ENCODE peak calls at places on chromosomes 2 and 18, in nine cellular contexts. U is cardiac muscle cell, H is HFF-Myc, G is cardiac fibroblast, R is pancreas, K is AG04450, Z is psoas muscle, A is H7, N is right cardiac atrium. P is an unnamed sample.

GRCh38 chr2:36355890-36356198 is 266 bp downstream of the CRIM1 start:
- DNase-seq in N (no peak), R (no peak), Z (no peak), U (no peak), K (no peak), A (peak), G (no peak), H (no peak), P (no peak)

GRCh38 chr18:79458131-79458838 is 62.6 kb downstream of the NFATC1 start:
- DNase-seq in H (peak), R (peak), A (peak), K (peak), U (peak), N (peak), Z (peak), G (peak), P (peak)

GRCh38 chr2:102391530-102391929 is 31.4 kb upstream of the IL18RAP start:
- DNase-seq in H (no peak), G (no peak), K (no peak), A (no peak), Z (no peak), R (no peak), N (no peak), U (peak), P (no peak)

GRCh38 chr18:74326238-74326637 is 10.6 kb downstream of the C18orf63 start:
- DNase-seq in N (no peak), Z (no peak), K (no peak), R (no peak), U (no peak), A (no peak), G (no peak), H (no peak), P (no peak)

GRCh38 chr2:165469417-165469816 is at the start of gene CSRNP3:
- DNase-seq in U (peak), Z (no peak), R (no peak), K (peak), G (peak), N (peak), H (peak), A (peak), P (peak)

GRCh38 chr2:27765621-27766286 is 5.8 kb upstream of the MRPL33 start:
- DNase-seq in U (peak), Z (peak), A (no peak), K (no peak), G (peak), N (peak), H (no peak), R (peak), P (no peak)

GRCh38 chr18:48842259-48843061 is 108.3 kb downstream of the SMAD7 start:
- DNase-seq in K (no peak), U (peak), R (no peak), Z (no peak), N (peak), H (no peak), A (no peak), G (peak), P (no peak)

GRCh38 chr2:67871696-67872320 is 191.0 kb downstream of the C1D start:
- DNase-seq in R (no peak), N (no peak), H (peak), G (peak), K (no peak), A (no peak), Z (no peak), U (peak), P (peak)

GRCh38 chr2:873651-874580 is 76.7 kb upstream of the SNTG2 start:
- DNase-seq in H (no peak), K (no peak), G (no peak), Z (no peak), R (no peak), A (no peak), U (no peak), N (no peak), P (no peak)

GRCh38 chr2:235642446-235643107 is 148.7 kb downstream of the AGAP1 start:
- DNase-seq in U (peak), G (peak), A (no peak), H (no peak), K (no peak), R (no peak), Z (peak), N (peak), P (no peak)

GRCh38 chr2:128617029-128617590 is 298.4 kb upstream of the HS6ST1 start:
- DNase-seq in N (no peak), K (no peak), H (no peak), R (peak), A (peak), G (no peak), Z (no peak), U (no peak), P (no peak)

GRCh38 chr18:39701839-39702238 is 2136.2 kb upstream of the CELF4 start:
- DNase-seq in H (no peak), A (no peak), K (no peak), Z (no peak), G (no peak), U (peak), R (no peak), N (no peak), P (no peak)

GRCh38 chr18:47615043-47615442 is 315.4 kb downstream of the SMAD2 start:
- DNase-seq in G (no peak), Z (no peak), A (no peak), R (no peak), N (no peak), K (no peak), H (no peak), U (no peak), P (no peak)

GRCh38 chr18:58227361-58227930 is 183.4 kb downstream of the NEDD4L start:
- DNase-seq in N (no peak), Z (no peak), A (no peak), K (no peak), U (no peak), H (no peak), R (no peak), G (no peak), P (no peak)

GRCh38 chr2:103208916-103209315 is 447.1 kb downstream of the TMEM182 start:
- DNase-seq in K (no peak), N (no peak), R (no peak), Z (no peak), H (no peak), A (no peak), U (no peak), G (no peak), P (no peak)

GRCh38 chr2:121095257-121096080 is 189.5 kb downstream of the TFCP2L1 start:
- DNase-seq in H (no peak), R (peak), Z (peak), U (peak), N (peak), K (no peak), G (peak), A (peak), P (no peak)

GRCh38 chr2:98187194-98187593 is 100.2 kb downstream of the VWA3B start:
- DNase-seq in U (no peak), H (no peak), G (no peak), Z (no peak), K (no peak), R (no peak), A (no peak), N (no peak), P (no peak)

GRCh38 chr2:39313575-39313974 is 69.8 kb upstream of the CDKL4 start:
- DNase-seq in G (peak), A (no peak), R (no peak), U (peak), K (peak), N (no peak), H (no peak), Z (no peak), P (peak)

GRCh38 chr2:149290662-149291061 is 39.7 kb upstream of the LYPD6 start:
- DNase-seq in Z (no peak), G (no peak), U (no peak), H (no peak), A (no peak), R (no peak), K (no peak), N (no peak), P (no peak)

GRCh38 chr2:113218283-113219091 is 44.7 kb downstream of the PSD4 start:
- DNase-seq in N (peak), K (no peak), G (peak), H (no peak), Z (peak), U (no peak), A (no peak), R (no peak), P (peak)

GRCh38 chr2:222000326-222000725 is 298.5 kb downstream of the PAX3 start:
- DNase-seq in R (no peak), U (no peak), H (peak), N (no peak), G (peak), Z (no peak), K (peak), A (no peak), P (peak)

GRCh38 chr18:6370410-6370809 is 44.3 kb downstream of the L3MBTL4 start:
- DNase-seq in R (no peak), N (peak), U (no peak), Z (no peak), G (no peak), A (no peak), H (no peak), K (no peak), P (no peak)

GRCh38 chr2:96553176-96553956 is 16.8 kb downstream of the ARID5A start:
- DNase-seq in K (no peak), Z (no peak), U (no peak), A (no peak), R (peak), H (no peak), N (no peak), G (no peak), P (no peak)

GRCh38 chr2:11676640-11677039 is 6.6 kb upstream of the NTSR2 start:
- DNase-seq in H (no peak), A (no peak), K (no peak), R (peak), N (no peak), Z (no peak), G (no peak), U (no peak), P (no peak)

GRCh38 chr2:10124538-10125045 is 2.1 kb downstream of the RRM2 start:
- DNase-seq in R (no peak), Z (no peak), U (peak), N (no peak), G (peak), H (no peak), A (no peak), K (peak), P (no peak)
- H3K4me3 ChIP-seq in R (no peak), Z (no peak), U (no peak), N (no peak), G (peak), H (peak), A (no peak), K (no peak), P (no peak)

GRCh38 chr2:66582975-66583842 is 148.3 kb downstream of the MEIS1 start:
- DNase-seq in U (no peak), Z (no peak), G (no peak), A (peak), N (no peak), R (peak), H (no peak), K (no peak), P (no peak)

GRCh38 chr2:66585616-66586015 is 150.7 kb downstream of the MEIS1 start:
- DNase-seq in H (no peak), K (no peak), N (no peak), G (no peak), A (no peak), U (no peak), Z (no peak), R (no peak), P (no peak)

GRCh38 chr2:66582364-66582974 is 147.5 kb downstream of the MEIS1 start:
- DNase-seq in U (no peak), Z (no peak), A (peak), G (no peak), H (no peak), R (no peak), K (no peak), N (no peak), P (no peak)

GRCh38 chr2:66581461-66582363 is 146.8 kb downstream of the MEIS1 start:
- DNase-seq in R (peak), A (peak), N (peak), K (no peak), G (no peak), H (no peak), U (peak), Z (peak), P (no peak)

DNA sequence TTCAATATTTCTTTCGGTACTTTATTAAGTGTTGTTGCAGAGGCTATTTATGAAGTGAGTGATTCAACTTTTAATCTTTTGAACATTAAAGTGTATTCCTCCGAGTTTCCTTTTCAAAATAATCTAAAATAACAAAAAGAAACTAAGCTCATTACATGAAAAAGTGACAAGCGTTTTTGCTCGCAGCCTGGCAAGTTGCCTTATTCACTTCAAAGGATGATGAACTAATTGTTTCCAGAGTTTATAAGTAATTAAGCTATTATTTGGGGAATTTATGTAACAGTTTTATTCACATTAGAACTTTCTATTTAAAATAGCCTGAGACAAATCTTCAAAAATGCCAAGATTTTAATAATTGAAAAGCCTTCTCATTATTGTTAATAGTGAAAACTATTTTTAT is 149.1 kb downstream of the MEIS1 start:
- DNase-seq in Z (no peak), G (no peak), U (no peak), R (no peak), H (no peak), N (no peak), K (no peak), A (no peak), P (no peak)
- H3K4me3 ChIP-seq in Z (no peak), G (no peak), U (no peak), R (peak), H (no peak), N (no peak), K (no peak), A (no peak), P (no peak)

DNA sequence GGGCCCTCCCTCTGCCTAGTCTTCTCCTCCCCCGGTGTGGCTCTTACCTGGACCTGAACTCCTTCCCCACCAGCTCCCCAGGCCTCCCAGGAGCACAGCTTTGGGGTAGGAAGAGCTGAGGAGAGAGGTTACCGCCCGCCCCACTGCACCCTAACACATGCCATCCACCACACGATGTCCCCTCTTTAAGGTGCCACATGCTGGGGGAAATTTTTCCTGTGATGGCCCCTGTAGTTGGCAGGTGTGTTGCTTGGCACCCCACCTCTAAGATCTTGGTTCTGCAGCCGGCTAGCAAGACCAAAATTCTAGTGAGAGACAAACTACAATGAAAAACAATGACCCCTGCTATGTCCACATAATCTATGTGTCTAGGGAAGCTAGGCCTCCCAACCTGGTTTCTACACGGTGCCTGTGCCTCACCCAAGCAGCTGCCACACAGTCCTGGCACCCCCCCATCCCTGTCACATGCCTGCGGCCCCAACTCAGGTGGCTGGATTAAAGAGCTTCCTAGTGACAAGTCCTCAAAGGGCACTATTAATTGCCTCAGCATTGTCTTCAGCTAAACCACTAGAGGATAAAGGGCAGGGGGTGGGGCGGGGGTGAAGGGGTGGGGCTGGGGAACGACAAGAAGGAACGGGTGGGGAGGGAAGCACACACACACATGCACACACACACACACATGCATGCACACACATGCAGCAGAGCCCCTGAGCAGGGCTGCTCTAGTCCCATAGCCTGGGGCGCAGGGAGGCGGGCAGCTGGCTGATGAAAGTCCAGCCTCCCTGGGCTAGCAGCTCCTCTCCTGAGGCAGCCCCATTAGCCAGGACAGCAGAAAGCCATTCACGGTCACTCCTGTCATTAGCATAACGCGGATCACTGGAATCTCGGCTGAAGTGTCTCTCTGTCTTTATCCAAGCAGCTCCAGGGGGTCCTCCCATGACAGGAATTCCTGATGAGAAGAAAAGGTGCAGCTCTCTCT is 7.2 kb upstream of the TEX261 start:
- DNase-seq in U (no peak), G (no peak), N (no peak), A (peak), H (no peak), Z (no peak), K (no peak), R (no peak), P (no peak)
- H3K4me3 ChIP-seq in U (no peak), G (no peak), N (no peak), A (no peak), H (no peak), Z (no peak), K (no peak), R (no peak), P (no peak)

GRCh38 chr2:71277159-71277498 is 50.2 kb upstream of the PAIP2B start:
- DNase-seq in U (no peak), G (peak), H (no peak), Z (no peak), N (no peak), K (no peak), R (no peak), A (no peak), P (no peak)

GRCh38 chr2:71275939-71276310 is 49.0 kb upstream of the PAIP2B start:
- DNase-seq in G (no peak), R (no peak), U (no peak), K (no peak), N (no peak), Z (no peak), A (no peak), H (no peak), P (no peak)

GRCh38 chr2:71276311-71277158 is 49.6 kb upstream of the PAIP2B start:
- DNase-seq in K (peak), H (peak), Z (peak), U (peak), G (peak), A (peak), R (peak), N (peak), P (peak)

GRCh38 chr2:71281950-71282349 is 49.6 kb upstream of the ZNF638 start:
- DNase-seq in K (no peak), G (no peak), Z (no peak), A (no peak), R (no peak), U (no peak), N (no peak), H (no peak), P (no peak)

DNA sequence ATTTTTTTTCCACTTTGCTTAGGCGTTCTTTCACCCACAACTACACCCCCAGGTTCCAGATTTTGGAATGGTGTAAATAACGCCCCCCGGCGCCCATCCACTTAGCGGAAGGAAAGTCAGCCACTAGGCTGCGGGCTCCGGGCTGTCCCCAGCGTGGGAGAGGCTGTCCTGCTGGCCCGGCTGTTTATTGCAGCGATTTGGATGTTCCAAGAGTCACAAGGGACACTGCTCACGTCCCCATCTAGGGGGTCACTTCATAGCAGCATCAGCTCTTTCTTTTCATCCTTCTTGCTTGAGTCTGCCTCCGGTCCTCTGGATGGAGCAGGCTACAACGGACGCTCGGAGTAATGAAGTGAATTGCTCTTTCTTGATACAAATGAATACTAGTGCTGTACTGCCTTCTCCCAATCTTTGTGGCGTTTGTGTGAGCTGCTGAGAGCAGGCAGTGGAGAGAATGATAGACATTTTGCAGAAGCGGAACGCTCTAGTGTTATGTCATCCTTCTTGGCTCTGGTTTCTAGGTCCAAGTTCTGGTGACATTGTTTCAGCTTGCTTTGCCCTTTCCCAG is 50.7 kb upstream of the PAIP2B start:
- DNase-seq in A (peak), Z (peak), N (peak), U (peak), G (peak), H (no peak), R (peak), K (no peak), P (no peak)
- H3K4me3 ChIP-seq in A (peak), Z (peak), N (peak), U (peak), G (peak), H (peak), R (peak), K (peak), P (peak)

GRCh38 chr2:47274780-47275117 is 119.6 kb upstream of the STPG4 start:
- DNase-seq in A (no peak), R (no peak), N (no peak), H (no peak), K (no peak), Z (no peak), U (no peak), G (no peak), P (no peak)

GRCh38 chr2:47274054-47274779 is 119.1 kb upstream of the STPG4 start:
- DNase-seq in Z (no peak), U (peak), G (peak), N (no peak), A (no peak), K (peak), R (no peak), H (no peak), P (no peak)

GRCh38 chr2:47277187-47277586 is 122.1 kb upstream of the STPG4 start:
- DNase-seq in H (no peak), K (no peak), N (no peak), R (no peak), Z (no peak), G (no peak), U (no peak), A (no peak), P (no peak)

GRCh38 chr2:47276061-47276460 is 121.0 kb upstream of the STPG4 start:
- DNase-seq in G (no peak), Z (no peak), K (no peak), U (no peak), A (no peak), R (no peak), H (no peak), N (no peak), P (no peak)

DNA sequence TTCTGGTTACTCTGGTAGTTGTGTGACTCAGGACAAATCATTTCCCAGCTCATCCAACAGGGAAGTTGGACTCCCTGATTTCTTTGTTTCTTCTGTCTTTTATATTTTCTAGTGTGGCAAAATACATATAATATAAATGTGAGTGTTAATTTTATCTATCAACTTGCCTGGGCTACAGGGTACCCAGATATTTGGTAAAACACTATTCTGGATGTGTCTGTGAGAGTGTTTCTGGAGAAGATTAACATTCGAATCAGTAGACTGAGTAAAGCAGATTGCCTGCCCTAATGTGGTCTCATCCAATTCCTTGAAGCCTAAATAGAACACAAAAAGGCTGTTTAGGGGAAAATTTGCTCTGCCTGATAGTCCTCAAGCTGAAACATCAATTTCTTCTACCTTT is 122.9 kb upstream of the STPG4 start:
- DNase-seq in U (no peak), Z (no peak), N (no peak), A (no peak), H (no peak), K (no peak), R (no peak), G (no peak), P (no peak)
- H3K4me3 ChIP-seq in U (no peak), Z (no peak), N (no peak), A (no peak), H (no peak), K (no peak), R (no peak), G (no peak), P (no peak)

GRCh38 chr18:4765401-4765800 is 310.3 kb upstream of the DLGAP1 start:
- DNase-seq in A (peak), R (no peak), K (no peak), U (no peak), Z (no peak), N (no peak), H (no peak), G (no peak), P (no peak)
- H3K4me3 ChIP-seq in A (no peak), R (no peak), K (no peak), U (no peak), Z (no peak), N (no peak), H (no peak), G (no peak), P (no peak)

P was measured in BJ.